ENCODE peak calls at places on chromosomes 13 and 19, in eight cellular contexts. D is hypothalamus; S is DMS79; I is tibial artery; U is COR-L47; H is NCI-H774; B is naive thymus-derived CD8-positive, alpha-beta T cell; X is stimulated activated CD8-positive, alpha-beta memory T cell treated with anti-CD3 and anti-CD28 coated beads, Interleukin-7, amount 100 ng/mL, for 1 hour. A is an unnamed sample.

GRCh38 chr19:33508009-33508408 is 13.6 kb downstream of the PEPD start:
- DNase-seq in U (no peak), D (no peak), S (no peak), I (no peak), B (no peak), H (no peak), X (no peak), A (no peak)

GRCh38 chr19:11196406-11197287 is 698 bp downstream of the KANK2 start:
- DNase-seq in D (peak; percentile 25), S (no peak), U (peak; percentile 13), X (no peak), I (no peak), H (no peak), B (no peak), A (peak; percentile 49)

GRCh38 chr19:50025022-50025793 is at the start of gene VRK3:
- DNase-seq in S (peak; percentile 100), B (peak; percentile 100), U (peak; percentile 100), X (peak; percentile 94), I (peak; percentile 99), D (peak; percentile 99), H (peak; percentile 99), A (peak; percentile 97)

GRCh38 chr13:50323440-50324070 is 308.3 kb downstream of the KCNRG start:
- DNase-seq in I (no peak), D (no peak), B (no peak), H (no peak), S (no peak), U (no peak), X (no peak), A (no peak)

GRCh38 chr13:92842145-92842544 is 384.5 kb upstream of the GPC6 start:
- DNase-seq in B (no peak), I (no peak), S (no peak), H (no peak), U (no peak), X (no peak), D (no peak), A (no peak)

GRCh38 chr13:97234742-97235141 is 12.6 kb downstream of the MBNL2 start:
- DNase-seq in I (no peak), S (no peak), H (no peak), U (no peak), X (no peak), B (no peak), D (no peak), A (no peak)

GRCh38 chr19:13149628-13150186 is 468 bp downstream of the STX10 start:
- DNase-seq in B (no peak), I (no peak), X (no peak), H (no peak), S (peak; percentile 44), U (peak; percentile 23), D (no peak), A (peak; percentile 66)

GRCh38 chr13:97226788-97227627 is 4.9 kb downstream of the MBNL2 start:
- DNase-seq in U (peak; percentile 7), I (no peak), X (peak; percentile 30), B (peak; percentile 32), H (no peak), S (no peak), D (no peak), A (peak; percentile 46)

GRCh38 chr13:61255035-61255796 is 160.4 kb downstream of the PCDH20 start:
- DNase-seq in U (peak; percentile 3), I (no peak), X (no peak), B (no peak), S (no peak), D (no peak), H (no peak), A (peak; percentile 41)

GRCh38 chr19:4369888-4370260 is 26.5 kb downstream of the MPND start:
- DNase-seq in B (peak; percentile 69), X (peak; percentile 45), U (no peak), I (no peak), H (no peak), S (peak; percentile 18), D (peak; percentile 76), A (peak; percentile 56)

GRCh38 chr13:104954210-104954609 is 1581.3 kb downstream of the EFNB2 start:
- DNase-seq in U (no peak), H (no peak), S (no peak), D (no peak), X (no peak), I (no peak), B (no peak), A (no peak)

GRCh38 chr19:48230555-48231129 is 25.1 kb downstream of the CARD8 start:
- DNase-seq in D (no peak), B (no peak), S (no peak), U (no peak), I (no peak), H (no peak), X (no peak), A (no peak)

GRCh38 chr13:106003651-106004050 is 531.8 kb downstream of the EFNB2 start:
- DNase-seq in I (no peak), S (no peak), D (no peak), X (no peak), B (no peak), H (peak; percentile 76), U (no peak), A (no peak)

GRCh38 chr19:4861147-4861546 is 6.3 kb downstream of the PLIN3 start:
- DNase-seq in H (no peak), S (peak; percentile 60), X (no peak), I (no peak), D (no peak), U (peak; percentile 56), B (no peak), A (no peak)